ENCODE peak calls at places on chromosomes 6 and 20, in six cellular contexts. One of them, this sample, is unnamed.

GRCh38 chr6:3612341-3613041 is 139.0 kb downstream of the PXDC1 start:
- DNase-seq in NAMALWA: no peak
- DNase-seq in activated CD4-positive, alpha-beta T cell treated with anti-CD3 and anti-CD28 coated beads, Interleukin-2, amount 50 U/mL, for 48 hours: no peak
- DNase-seq in iPS-NIHi11: no peak
- DNase-seq in HT-29: peak
- DNase-seq in substantia nigra: no peak
- DNase-seq in this sample: peak

GRCh38 chr20:62219992-62220665 is at the start of gene HRH3:
- DNase-seq in NAMALWA: no peak
- DNase-seq in activated CD4-positive, alpha-beta T cell treated with anti-CD3 and anti-CD28 coated beads, Interleukin-2, amount 50 U/mL, for 48 hours: peak
- DNase-seq in iPS-NIHi11: peak
- DNase-seq in HT-29: no peak
- DNase-seq in substantia nigra: no peak
- DNase-seq in this sample: no peak

GRCh38 chr20:36398515-36398914 is 92.4 kb downstream of the DLGAP4 start:
- DNase-seq in NAMALWA: no peak
- DNase-seq in activated CD4-positive, alpha-beta T cell treated with anti-CD3 and anti-CD28 coated beads, Interleukin-2, amount 50 U/mL, for 48 hours: no peak
- DNase-seq in iPS-NIHi11: no peak
- DNase-seq in HT-29: no peak
- DNase-seq in substantia nigra: no peak
- DNase-seq in this sample: no peak

GRCh38 chr6:148593130-148593812 is 153.6 kb upstream of the UST start:
- DNase-seq in NAMALWA: no peak
- DNase-seq in activated CD4-positive, alpha-beta T cell treated with anti-CD3 and anti-CD28 coated beads, Interleukin-2, amount 50 U/mL, for 48 hours: no peak
- DNase-seq in iPS-NIHi11: no peak
- DNase-seq in HT-29: no peak
- DNase-seq in substantia nigra: no peak
- DNase-seq in this sample: no peak

GRCh38 chr6:143579703-143580102 is 68.2 kb upstream of the FUCA2 start:
- DNase-seq in NAMALWA: no peak
- DNase-seq in activated CD4-positive, alpha-beta T cell treated with anti-CD3 and anti-CD28 coated beads, Interleukin-2, amount 50 U/mL, for 48 hours: no peak
- DNase-seq in iPS-NIHi11: no peak
- DNase-seq in HT-29: no peak
- DNase-seq in substantia nigra: no peak
- DNase-seq in this sample: no peak

GRCh38 chr6:169800668-169801395 is 49.4 kb downstream of the ERMARD start:
- DNase-seq in NAMALWA: no peak
- DNase-seq in activated CD4-positive, alpha-beta T cell treated with anti-CD3 and anti-CD28 coated beads, Interleukin-2, amount 50 U/mL, for 48 hours: no peak
- DNase-seq in iPS-NIHi11: no peak
- DNase-seq in HT-29: no peak
- DNase-seq in substantia nigra: no peak
- DNase-seq in this sample: peak

GRCh38 chr20:9068896-9069663 is at the start of gene PLCB4:
- DNase-seq in NAMALWA: no peak
- DNase-seq in activated CD4-positive, alpha-beta T cell treated with anti-CD3 and anti-CD28 coated beads, Interleukin-2, amount 50 U/mL, for 48 hours: no peak
- DNase-seq in iPS-NIHi11: peak
- DNase-seq in HT-29: no peak
- DNase-seq in substantia nigra: no peak
- DNase-seq in this sample: peak

GRCh38 chr20:1357921-1358671 is 29.2 kb upstream of the SDCBP2 start:
- DNase-seq in NAMALWA: no peak
- DNase-seq in activated CD4-positive, alpha-beta T cell treated with anti-CD3 and anti-CD28 coated beads, Interleukin-2, amount 50 U/mL, for 48 hours: peak
- DNase-seq in iPS-NIHi11: no peak
- DNase-seq in HT-29: no peak
- DNase-seq in substantia nigra: no peak
- DNase-seq in this sample: no peak

GRCh38 chr20:57199656-57200405 is 66.6 kb downstream of the BMP7 start:
- DNase-seq in NAMALWA: no peak
- DNase-seq in activated CD4-positive, alpha-beta T cell treated with anti-CD3 and anti-CD28 coated beads, Interleukin-2, amount 50 U/mL, for 48 hours: no peak
- DNase-seq in iPS-NIHi11: no peak
- DNase-seq in HT-29: no peak
- DNase-seq in substantia nigra: no peak
- DNase-seq in this sample: peak

GRCh38 chr6:87540541-87540940 is 49.2 kb downstream of the RARS2 start:
- DNase-seq in NAMALWA: no peak
- DNase-seq in activated CD4-positive, alpha-beta T cell treated with anti-CD3 and anti-CD28 coated beads, Interleukin-2, amount 50 U/mL, for 48 hours: no peak
- DNase-seq in iPS-NIHi11: no peak
- DNase-seq in HT-29: no peak
- DNase-seq in substantia nigra: no peak
- DNase-seq in this sample: no peak

GRCh38 chr6:167548451-167548850 is 223.6 kb downstream of the TTLL2 start:
- DNase-seq in NAMALWA: no peak
- DNase-seq in activated CD4-positive, alpha-beta T cell treated with anti-CD3 and anti-CD28 coated beads, Interleukin-2, amount 50 U/mL, for 48 hours: no peak
- DNase-seq in iPS-NIHi11: no peak
- DNase-seq in HT-29: no peak
- DNase-seq in substantia nigra: no peak
- DNase-seq in this sample: no peak

GRCh38 chr6:144920391-144920983 is 635.4 kb downstream of the UTRN start:
- DNase-seq in NAMALWA: no peak
- DNase-seq in activated CD4-positive, alpha-beta T cell treated with anti-CD3 and anti-CD28 coated beads, Interleukin-2, amount 50 U/mL, for 48 hours: no peak
- DNase-seq in iPS-NIHi11: no peak
- DNase-seq in HT-29: no peak
- DNase-seq in substantia nigra: no peak
- DNase-seq in this sample: no peak

GRCh38 chr6:3618300-3619041 is 133.0 kb downstream of the PXDC1 start:
- DNase-seq in NAMALWA: no peak
- DNase-seq in activated CD4-positive, alpha-beta T cell treated with anti-CD3 and anti-CD28 coated beads, Interleukin-2, amount 50 U/mL, for 48 hours: no peak
- DNase-seq in iPS-NIHi11: no peak
- DNase-seq in HT-29: peak
- DNase-seq in substantia nigra: no peak
- DNase-seq in this sample: no peak

GRCh38 chr6:21971540-21971939 is 325.3 kb downstream of the PRL start:
- DNase-seq in NAMALWA: no peak
- DNase-seq in activated CD4-positive, alpha-beta T cell treated with anti-CD3 and anti-CD28 coated beads, Interleukin-2, amount 50 U/mL, for 48 hours: no peak
- DNase-seq in iPS-NIHi11: no peak
- DNase-seq in HT-29: no peak
- DNase-seq in substantia nigra: no peak
- DNase-seq in this sample: no peak

This sample was measured in RKO.